ENCODE peak calls at places on chromosome 19, in five cellular contexts. L, G, X, N and E are unnamed samples.

GRCh38 chr19:38583219-38583984 is 34.4 kb downstream of the MAP4K1 start:
- DNase-seq in L (no peak), G (no peak), X (no peak), N (no peak), E (no peak)

GRCh38 chr19:23762884-23763711 is 4.4 kb upstream of the ZNF681 start:
- DNase-seq in L (peak; percentile 78), G (peak; percentile 57), X (peak; percentile 84), N (no peak), E (peak; percentile 83)

GRCh38 chr19:42473686-42474085 is 30.9 kb upstream of the CXCL17 start:
- DNase-seq in L (no peak), G (no peak), X (no peak), N (no peak), E (no peak)

GRCh38 chr19:11151181-11151580 is 4.4 kb downstream of the SPC24 start:
- DNase-seq in L (no peak), G (no peak), X (no peak), N (no peak), E (no peak)

GRCh38 chr19:2556221-2557092 is 80.5 kb downstream of the GADD45B start:
- DNase-seq in L (no peak), G (no peak), X (no peak), N (no peak), E (no peak)

GRCh38 chr19:58046856-58047255 is 12.2 kb upstream of the ZNF135 start:
- DNase-seq in L (no peak), G (no peak), X (no peak), N (no peak), E (no peak)

GRCh38 chr19:41945135-41945766 is 13.9 kb downstream of the RABAC1 start:
- DNase-seq in L (peak; percentile 80), G (no peak), X (peak; percentile 81), N (no peak), E (peak; percentile 90)

GRCh38 chr19:6109947-6110346 is 353 bp downstream of the RFX2 start:
- DNase-seq in L (no peak), G (no peak), X (no peak), N (no peak), E (no peak)

GRCh38 chr19:7554990-7555864 is 19.7 kb downstream of the PNPLA6 start:
- DNase-seq in L (no peak), G (peak; percentile 69), X (no peak), N (no peak), E (no peak)

GRCh38 chr19:35522745-35523327 is 5.3 kb downstream of the SBSN start:
- DNase-seq in L (no peak), G (no peak), X (no peak), N (no peak), E (no peak)

GRCh38 chr19:49869009-49869483 is 1.7 kb upstream of the PNKP start:
- DNase-seq in L (no peak), G (no peak), X (no peak), N (no peak), E (no peak)

GRCh38 chr19:51398096-51398704 is 7.8 kb upstream of the C19orf84 start:
- DNase-seq in L (no peak), G (no peak), X (no peak), N (peak; percentile 10), E (no peak)

GRCh38 chr19:33251526-33252090 is 26.0 kb upstream of the SLC7A10 start:
- DNase-seq in L (no peak), G (no peak), X (no peak), N (no peak), E (no peak)

GRCh38 chr19:42203700-42204099 is 13.8 kb downstream of the DEDD2 start:
- DNase-seq in L (no peak), G (no peak), X (no peak), N (no peak), E (no peak)

GRCh38 chr19:51901860-51902259 is 3.0 kb downstream of the ZNF649 start:
- DNase-seq in L (no peak), G (no peak), X (no peak), N (no peak), E (no peak)

GRCh38 chr19:47280183-47280797 is 5.6 kb downstream of the INAFM1 start:
- DNase-seq in L (peak; percentile 59), G (no peak), X (peak; percentile 25), N (no peak), E (peak; percentile 49)

GRCh38 chr19:44820648-44821609 is 12.0 kb downstream of the BCAM start:
- DNase-seq in L (no peak), G (peak; percentile 66), X (no peak), N (no peak), E (no peak)

GRCh38 chr19:42596391-42597071 is 1.8 kb upstream of the CEACAM8 start:
- DNase-seq in L (peak; percentile 11), G (peak; percentile 38), X (peak; percentile 12), N (no peak), E (peak; percentile 15)

GRCh38 chr19:2270572-2271515 is 11.1 kb downstream of the PEAK3 start:
- DNase-seq in L (peak; percentile 58), G (peak; percentile 86), X (peak; percentile 61), N (no peak), E (peak; percentile 66)

GRCh38 chr19:1747285-1748114 is 5.8 kb upstream of the ONECUT3 start:
- DNase-seq in L (no peak), G (no peak), X (no peak), N (peak; percentile 100), E (no peak)

GRCh38 chr19:35268546-35269424 is at the start of gene USF2:
- DNase-seq in L (peak; percentile 49), G (peak; percentile 79), X (peak; percentile 56), N (peak; percentile 51), E (peak; percentile 58)

GRCh38 chr19:49512970-49513745 is 697 bp downstream of the FCGRT start:
- DNase-seq in L (no peak), G (peak; percentile 48), X (no peak), N (no peak), E (no peak)

GRCh38 chr19:42497492-42498226 is 30.6 kb downstream of the CEACAM1 start:
- DNase-seq in L (no peak), G (no peak), X (no peak), N (no peak), E (no peak)

GRCh38 chr19:14391156-14391821 is 10.0 kb downstream of the ADGRE5 start:
- DNase-seq in L (no peak), G (no peak), X (no peak), N (no peak), E (no peak)

GRCh38 chr19:12065100-12065538 is 588 bp downstream of the ZNF844 start:
- DNase-seq in L (no peak), G (peak; percentile 27), X (no peak), N (no peak), E (no peak)

GRCh38 chr19:42150353-42150752 is 18.1 kb upstream of the POU2F2 start:
- DNase-seq in L (no peak), G (no peak), X (no peak), N (no peak), E (no peak)

GRCh38 chr19:40413291-40413994 is at the start of gene PRX:
- DNase-seq in L (no peak), G (no peak), X (no peak), N (no peak), E (no peak)

GRCh38 chr19:15529774-15530372 is 21.5 kb downstream of the CYP4F22 start:
- DNase-seq in L (no peak), G (no peak), X (no peak), N (peak; percentile 46), E (no peak)

GRCh38 chr19:28393574-28394336 is 819.2 kb downstream of the UQCRFS1 start:
- DNase-seq in L (no peak), G (no peak), X (no peak), N (peak; percentile 22), E (no peak)

GRCh38 chr19:47471733-47472457 is at the start of gene SLC8A2:
- DNase-seq in L (peak; percentile 40), G (peak; percentile 90), X (peak; percentile 43), N (peak; percentile 43), E (peak; percentile 51)